ENCODE peak calls at places on chromosomes 11 and 22, in seven cellular contexts. I, Y, S, H, P, Z and R are unnamed samples.

GRCh38 chr11:6357222-6357621 is 33.1 kb upstream of the SMPD1 start:
- DNase-seq in I (no peak), Y (no peak), S (peak; percentile 92), H (peak; percentile 53), P (no peak), Z (no peak), R (peak; percentile 2)

GRCh38 chr11:73528420-73528819 is 69.5 kb downstream of the FAM168A start:
- DNase-seq in I (no peak), Y (no peak), S (peak; percentile 27), H (no peak), P (peak; percentile 27), Z (no peak), R (no peak)

GRCh38 chr11:61526956-61527731 is 18.6 kb downstream of the LRRC10B start:
- DNase-seq in I (no peak), Y (no peak), S (no peak), H (no peak), P (no peak), Z (no peak), R (no peak)

GRCh38 chr11:45881708-45882368 is 3.6 kb upstream of the MAPK8IP1 start:
- DNase-seq in I (no peak), Y (no peak), S (no peak), H (no peak), P (no peak), Z (no peak), R (no peak)

GRCh38 chr22:22085702-22086500 is 103.3 kb upstream of the TOP3B start:
- DNase-seq in I (peak; percentile 39), Y (no peak), S (peak; percentile 64), H (no peak), P (no peak), Z (no peak), R (no peak)

GRCh38 chr11:82756765-82757650 is 23.3 kb upstream of the FAM181B start:
- DNase-seq in I (no peak), Y (no peak), S (no peak), H (no peak), P (no peak), Z (no peak), R (no peak)

GRCh38 chr11:101441747-101442146 is 142.1 kb downstream of the TRPC6 start:
- DNase-seq in I (peak; percentile 30), Y (no peak), S (no peak), H (no peak), P (no peak), Z (no peak), R (no peak)

GRCh38 chr11:65797711-65798110 is 10.8 kb downstream of the OVOL1 start:
- DNase-seq in I (no peak), Y (no peak), S (no peak), H (no peak), P (no peak), Z (no peak), R (no peak)

GRCh38 chr22:48921411-48921903 is 906.2 kb downstream of the BRD1 start:
- DNase-seq in I (no peak), Y (no peak), S (no peak), H (no peak), P (no peak), Z (no peak), R (no peak)

GRCh38 chr11:35622070-35622469 is 3.8 kb downstream of the FJX1 start:
- DNase-seq in I (peak; percentile 14), Y (no peak), S (peak; percentile 92), H (no peak), P (peak; percentile 35), Z (no peak), R (peak; percentile 44)

GRCh38 chr11:86459682-86460460 is 85.2 kb downstream of the CCDC81 start:
- DNase-seq in I (peak; percentile 58), Y (peak; percentile 85), S (peak; percentile 97), H (peak; percentile 72), P (peak; percentile 99), Z (no peak), R (peak; percentile 89)

GRCh38 chr11:12989428-12990242 is 19.5 kb upstream of the RASSF10 start:
- DNase-seq in I (no peak), Y (no peak), S (no peak), H (no peak), P (no peak), Z (no peak), R (no peak)

GRCh38 chr11:67347964-67348749 is 5.2 kb downstream of the POLD4 start:
- DNase-seq in I (no peak), Y (no peak), S (no peak), H (no peak), P (no peak), Z (no peak), R (peak; percentile 47)

GRCh38 chr11:31816467-31817053 is 5.4 kb upstream of the PAX6 start:
- DNase-seq in I (no peak), Y (no peak), S (no peak), H (no peak), P (no peak), Z (no peak), R (no peak)

GRCh38 chr22:24140357-24140756 is 40.9 kb upstream of the SUSD2 start:
- DNase-seq in I (no peak), Y (no peak), S (no peak), H (no peak), P (no peak), Z (no peak), R (no peak)

GRCh38 chr11:85947431-85948272 is 92.5 kb downstream of the CCDC83 start:
- DNase-seq in I (peak; percentile 43), Y (no peak), S (peak; percentile 98), H (no peak), P (peak; percentile 97), Z (no peak), R (peak; percentile 86)

GRCh38 chr22:41479671-41480396 is 10.9 kb downstream of the ACO2 start:
- DNase-seq in I (no peak), Y (no peak), S (peak; percentile 67), H (no peak), P (no peak), Z (no peak), R (no peak)

GRCh38 chr11:18347471-18348125 is 25.2 kb downstream of the GTF2H1 start:
- DNase-seq in I (no peak), Y (no peak), S (peak; percentile 79), H (no peak), P (peak; percentile 23), Z (no peak), R (no peak)

GRCh38 chr22:46057762-46058420 is 80.9 kb upstream of the WNT7B start:
- DNase-seq in I (no peak), Y (peak; percentile 87), S (peak; percentile 81), H (peak; percentile 45), P (no peak), Z (no peak), R (no peak)

GRCh38 chr11:65163684-65164083 is 6.3 kb upstream of the SPDYC start:
- DNase-seq in I (no peak), Y (no peak), S (no peak), H (no peak), P (no peak), Z (no peak), R (no peak)

GRCh38 chr11:120344302-120345004 is 8.2 kb downstream of the ARHGEF12 start:
- DNase-seq in I (no peak), Y (no peak), S (peak; percentile 43), H (no peak), P (no peak), Z (no peak), R (peak; percentile 34)

DNA sequence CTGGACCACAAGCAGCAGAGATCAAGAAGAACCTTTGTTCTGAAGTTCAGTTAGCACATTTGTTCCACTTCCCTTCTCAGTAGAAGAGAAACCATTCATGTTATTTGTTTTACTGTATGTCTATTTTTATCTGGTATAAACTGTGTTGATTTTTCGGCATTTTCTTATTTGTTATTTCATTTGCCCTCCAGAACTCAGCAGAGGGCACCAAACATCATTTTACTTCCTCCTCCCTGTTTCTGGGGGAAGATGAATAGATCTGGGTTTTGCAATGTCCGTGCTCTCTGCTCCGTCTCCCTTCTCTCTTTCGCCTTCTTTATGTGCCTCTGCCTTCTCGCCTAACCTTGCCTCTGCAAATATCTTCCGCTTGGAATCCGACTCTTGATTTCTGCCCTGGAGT is 366.9 kb downstream of the NTM start:
- DNase-seq in I (no peak), Y (no peak), S (peak; percentile 59), H (no peak), P (no peak), Z (no peak), R (no peak)
- TF ChIP-seq CTCF in I (no peak), Y (no peak), S (no peak), H (no peak), P (no peak), Z (no peak), R (no peak)

DNA sequence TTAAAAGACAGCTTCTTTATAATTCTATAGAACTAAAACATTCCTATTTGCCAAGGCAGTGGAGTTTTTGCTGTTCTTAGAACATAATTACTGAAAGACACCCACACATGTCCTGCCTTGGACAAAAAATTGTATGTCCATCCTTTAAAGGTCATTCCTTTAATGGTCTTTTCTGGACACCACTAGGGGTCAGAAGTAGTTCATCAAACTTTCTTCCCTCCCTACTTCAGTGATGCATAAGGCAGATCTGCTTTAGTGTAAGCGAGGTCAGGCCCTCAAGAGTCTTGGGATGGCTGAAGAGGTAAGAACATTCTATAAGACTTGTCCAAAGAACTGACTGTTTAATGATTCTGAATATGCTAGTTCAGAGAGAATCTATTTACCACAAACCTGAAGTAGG is 4.3 kb upstream of the OR51V1 start:
- DNase-seq in I (peak; percentile 22), Y (no peak), S (peak; percentile 84), H (no peak), P (peak; percentile 72), Z (no peak), R (no peak)
- TF ChIP-seq CTCF in I (peak; percentile 53), Y (no peak), S (peak; percentile 58), H (no peak), P (peak; percentile 42), Z (peak; percentile 74), R (peak; percentile 66)

GRCh38 chr11:11622772-11623531 is 1.1 kb upstream of the GALNT18 start:
- DNase-seq in I (no peak), Y (no peak), S (no peak), H (no peak), P (no peak), Z (no peak), R (no peak)

GRCh38 chr11:11620966-11621880 is 582 bp downstream of the GALNT18 start:
- DNase-seq in I (peak; percentile 35), Y (no peak), S (peak; percentile 19), H (peak; percentile 47), P (peak; percentile 5), Z (no peak), R (no peak)

GRCh38 chr11:11620251-11620965 is 1.4 kb downstream of the GALNT18 start:
- DNase-seq in I (peak; percentile 62), Y (peak; percentile 89), S (no peak), H (peak; percentile 36), P (no peak), Z (peak; percentile 72), R (no peak)

GRCh38 chr11:11624206-11624605 is 2.4 kb upstream of the GALNT18 start:
- DNase-seq in I (no peak), Y (no peak), S (no peak), H (no peak), P (no peak), Z (no peak), R (no peak)

GRCh38 chr11:11621881-11622706 is at the start of gene GALNT18:
- DNase-seq in I (peak; percentile 97), Y (peak; percentile 96), S (peak; percentile 87), H (peak; percentile 91), P (peak; percentile 88), Z (peak; percentile 94), R (peak; percentile 65)
- TF ChIP-seq CTCF in I (peak; percentile 50), Y (no peak), S (no peak), H (no peak), P (peak; percentile 55), Z (peak; percentile 62), R (no peak)

DNA sequence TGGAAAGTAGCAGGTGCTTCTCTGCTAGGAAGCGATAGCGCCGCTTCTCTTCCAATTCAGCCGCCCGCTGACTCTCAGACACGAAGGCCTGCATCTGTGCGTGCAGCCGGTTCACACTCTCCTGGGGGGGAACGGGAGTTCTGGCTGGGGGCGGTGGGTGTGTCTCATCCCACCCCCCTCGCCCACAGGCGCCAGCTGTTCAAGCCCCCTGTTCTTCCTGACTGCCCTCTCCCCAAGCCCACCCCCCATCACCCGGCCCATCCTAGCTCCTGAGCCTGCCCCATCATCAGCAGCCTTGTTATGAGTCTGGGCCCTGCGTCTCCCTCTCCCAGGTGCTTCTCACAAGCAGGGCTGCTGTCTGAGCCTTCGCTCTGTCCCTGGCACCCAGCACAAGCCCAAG is 13.1 kb upstream of the SLC16A8 start:
- DNase-seq in I (no peak), Y (no peak), S (no peak), H (no peak), P (no peak), Z (no peak), R (no peak)
- TF ChIP-seq CTCF in I (no peak), Y (no peak), S (no peak), H (no peak), P (no peak), Z (no peak), R (no peak)